ENCODE peak calls at places on chromosome 19, in seven cellular contexts. O is HCT116; E is left lung; L is CD8-positive, alpha-beta T cell; R is AG04449; S is cardiac fibroblast; Q is heart right ventricle. J is an unnamed sample.

GRCh38 chr19:51959791-51960190 is 26.8 kb downstream of the ZNF350 start:
- DNase-seq in R (no peak), S (no peak), E (no peak), L (no peak), Q (no peak), O (no peak), J (peak)

GRCh38 chr19:6608950-6609349 is 18.0 kb upstream of the CD70 start:
- DNase-seq in Q (no peak), O (no peak), S (no peak), E (no peak), L (no peak), R (no peak), J (no peak)

GRCh38 chr19:4060621-4061177 is 6.0 kb downstream of the ZBTB7A start:
- DNase-seq in E (no peak), O (no peak), Q (no peak), R (no peak), L (no peak), S (no peak), J (no peak)

GRCh38 chr19:46629546-46630025 is 4.7 kb upstream of the PTGIR start:
- DNase-seq in O (no peak), Q (no peak), R (no peak), L (no peak), S (peak), E (no peak), J (no peak)

GRCh38 chr19:5038631-5039271 is 69.8 kb downstream of the KDM4B start:
- DNase-seq in Q (no peak), O (no peak), R (no peak), S (peak), E (no peak), L (no peak), J (peak)

GRCh38 chr19:48636859-48637448 is at the start of gene DBP:
- DNase-seq in L (no peak), E (peak), O (no peak), R (no peak), Q (no peak), S (no peak), J (no peak)

GRCh38 chr19:40726279-40726678 is 9.4 kb downstream of the ITPKC start:
- DNase-seq in O (no peak), Q (no peak), S (no peak), R (no peak), L (no peak), E (no peak), J (no peak)

GRCh38 chr19:55352040-55352439 is 2.5 kb downstream of the COX6B2 start:
- DNase-seq in O (peak), Q (no peak), S (no peak), R (no peak), E (no peak), L (no peak), J (no peak)

GRCh38 chr19:40466219-40467006 is at the start of gene SPTBN4:
- DNase-seq in S (no peak), L (peak), R (no peak), O (no peak), E (peak), Q (peak), J (no peak)

GRCh38 chr19:18230941-18231734 is 4.9 kb upstream of the PDE4C start:
- DNase-seq in L (no peak), E (no peak), Q (no peak), O (no peak), S (no peak), R (no peak), J (peak)

GRCh38 chr19:6677924-6678689 is 8.1 kb upstream of the TNFSF14 start:
- DNase-seq in R (no peak), S (peak), E (peak), Q (peak), O (no peak), L (peak), J (peak)

GRCh38 chr19:5572556-5573286 is 5.0 kb upstream of the TINCR start:
- DNase-seq in E (no peak), S (no peak), Q (no peak), L (no peak), R (no peak), O (no peak), J (no peak)

GRCh38 chr19:33804021-33804799 is 7.5 kb downstream of the KCTD15 start:
- DNase-seq in R (no peak), E (no peak), Q (peak), L (no peak), O (no peak), S (peak), J (peak)

GRCh38 chr19:45063851-45064801 is 12.2 kb downstream of the ZNF296 start:
- DNase-seq in L (no peak), E (no peak), R (no peak), O (no peak), S (no peak), Q (no peak), J (no peak)

GRCh38 chr19:19534556-19535265 is 3.4 kb upstream of the CILP2 start:
- DNase-seq in S (no peak), L (no peak), O (no peak), E (no peak), R (no peak), Q (no peak), J (no peak)

GRCh38 chr19:54674021-54674617 is 11.3 kb downstream of the LILRB4 start:
- DNase-seq in L (no peak), Q (no peak), R (no peak), E (no peak), O (peak), S (peak), J (peak)

GRCh38 chr19:1774999-1775772 is 21.9 kb downstream of the ONECUT3 start:
- DNase-seq in O (no peak), E (no peak), Q (no peak), S (peak), L (no peak), R (no peak), J (peak)
- TF ChIP-seq CTCF in O (peak), E (peak), Q (peak), S (peak), L (peak), R (peak), J (peak)

GRCh38 chr19:2042485-2043268 is 8.4 kb downstream of the MKNK2 start:
- DNase-seq in R (no peak), E (peak), O (no peak), S (no peak), L (no peak), Q (peak), J (no peak)

GRCh38 chr19:2040647-2041435 is 10.2 kb downstream of the MKNK2 start:
- DNase-seq in E (peak), L (no peak), S (no peak), Q (no peak), O (no peak), R (no peak), J (no peak)

GRCh38 chr19:2043269-2043641 is 7.8 kb downstream of the MKNK2 start:
- DNase-seq in R (no peak), S (no peak), E (peak), O (no peak), L (no peak), Q (no peak), J (no peak)

GRCh38 chr19:2041436-2041685 is 9.7 kb downstream of the MKNK2 start:
- DNase-seq in E (no peak), S (no peak), O (no peak), L (no peak), Q (no peak), R (no peak), J (no peak)

DNA sequence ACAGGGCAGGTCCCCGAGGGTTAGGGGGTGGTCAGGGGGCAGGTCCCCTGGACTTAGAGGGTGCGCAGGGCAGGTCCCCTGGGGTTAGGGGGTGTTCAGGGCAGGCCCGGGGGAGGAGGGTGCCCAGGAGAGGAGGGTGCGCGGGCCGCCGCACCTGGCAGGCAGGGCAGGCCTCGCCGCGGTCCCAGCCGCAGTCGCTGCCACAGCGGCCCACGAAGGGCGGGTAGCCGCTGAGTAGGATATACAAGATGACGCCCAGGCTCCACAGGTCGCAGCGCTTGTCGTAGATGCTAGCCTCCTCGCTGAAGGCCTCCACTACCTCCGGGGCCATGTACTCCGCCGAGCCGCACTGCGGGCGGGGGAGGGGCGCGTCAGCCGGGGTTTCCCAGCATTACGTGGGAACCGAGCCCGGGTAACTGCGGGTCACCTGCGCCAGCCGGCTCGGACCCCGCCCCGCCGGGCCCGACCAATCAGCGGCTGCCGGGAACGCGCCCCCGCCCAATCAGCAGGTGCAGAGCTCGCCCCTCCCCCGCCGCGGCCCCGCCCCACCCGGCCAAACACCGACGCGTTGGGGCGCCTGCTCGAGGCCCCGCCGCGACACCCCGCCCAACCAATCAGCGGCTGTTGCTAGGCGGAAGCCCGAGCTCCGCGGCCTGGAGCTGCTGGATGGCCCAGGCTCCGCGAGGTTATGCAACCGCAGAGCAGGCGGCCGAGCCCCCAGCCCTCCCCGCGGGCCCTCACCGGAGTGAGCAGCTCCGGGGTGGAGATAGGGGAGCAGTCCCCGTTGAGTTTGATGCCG is 9.2 kb downstream of the MKNK2 start:
- DNase-seq in O (peak), R (no peak), L (peak), S (peak), Q (peak), E (peak), J (peak)
- H3K4me3 ChIP-seq in O (peak), R (peak), L (peak), S (no peak), Q (peak), E (peak), J (peak)

DNA sequence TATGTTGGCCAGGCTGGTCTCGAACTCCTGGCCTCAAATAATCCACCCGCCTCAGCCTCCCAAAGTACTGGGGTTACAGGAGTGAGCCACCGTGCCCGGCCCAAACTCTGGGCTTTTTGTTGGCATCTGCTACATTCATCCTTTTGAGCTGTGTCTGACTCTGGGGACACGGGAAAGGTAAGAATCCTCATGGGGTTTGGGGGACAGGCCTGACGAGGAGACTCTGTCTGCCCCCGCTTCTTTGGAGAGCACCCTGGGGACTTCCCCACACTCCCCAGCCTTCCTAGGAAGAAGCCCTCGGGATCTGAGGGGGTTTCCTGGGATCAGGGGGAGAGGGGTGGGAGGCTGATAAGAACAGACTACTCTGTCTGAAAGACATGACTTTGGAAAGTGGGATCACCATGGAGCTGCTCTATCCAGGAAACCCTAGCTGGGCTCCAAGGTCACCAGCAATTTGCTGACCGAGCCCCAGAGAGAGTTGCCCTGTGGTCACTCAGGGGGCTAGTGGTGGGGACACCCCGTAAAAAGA is 8.1 kb upstream of the FCER2 start:
- DNase-seq in O (no peak), E (no peak), R (no peak), L (no peak), Q (no peak), S (no peak), J (no peak)
- TF ChIP-seq CTCF in O (no peak), E (no peak), R (no peak), L (no peak), Q (no peak), S (no peak), J (no peak)

DNA sequence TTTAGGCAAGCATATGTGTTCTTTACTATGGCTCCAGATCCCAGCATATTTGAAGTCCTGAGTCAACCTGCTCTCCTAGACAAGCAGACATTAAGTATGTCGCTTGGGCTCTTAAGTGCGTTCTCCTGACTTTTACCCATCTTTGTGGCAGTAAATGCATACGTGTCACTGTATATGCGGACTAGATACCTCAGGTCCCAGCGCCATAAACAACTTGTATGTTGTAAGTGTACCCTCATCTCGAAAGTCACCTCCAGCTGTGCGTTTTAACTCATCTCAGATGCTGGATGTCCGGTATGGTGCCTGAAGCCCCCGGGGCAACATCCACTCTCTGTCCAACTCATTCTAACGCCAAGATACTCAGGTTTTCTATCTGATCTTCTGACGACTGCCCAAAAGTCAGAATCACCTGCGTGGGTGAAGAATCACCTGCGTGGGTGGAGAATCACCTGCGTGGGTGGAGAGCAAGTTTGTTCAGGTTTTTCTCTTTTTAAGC is 1.7 kb downstream of the PTOV1 start:
- DNase-seq in R (no peak), S (no peak), L (no peak), O (no peak), Q (no peak), E (no peak), J (no peak)
- H3K4me3 ChIP-seq in R (peak), S (peak), L (no peak), O (peak), Q (peak), E (peak), J (peak)